ENCODE peak calls at places on chromosomes 5 and 9, in nine cellular contexts. W, Y, L, O, K, D, A, U and M are unnamed samples. For H3K4me1, the result is how much of the 10 kb centered on the place peaks cover.

GRCh38 chr5:13354611-13355010 is 589.9 kb downstream of the DNAH5 start:
- DNase-seq in W (no peak), Y (no peak), L (no peak), O (no peak), K (no peak), D (no peak), A (no peak), U (no peak), M (no peak)

GRCh38 chr5:35312281-35312680 is 82.0 kb upstream of the PRLR start:
- DNase-seq in W (no peak), Y (no peak), L (no peak), O (no peak), K (no peak), D (no peak), A (no peak), U (no peak), M (no peak)

GRCh38 chr5:10981927-10982326 is 220.9 kb upstream of the DAP start:
- DNase-seq in W (no peak), Y (no peak), L (no peak), O (no peak), K (no peak), D (no peak), A (no peak), U (no peak), M (no peak)

GRCh38 chr9:86099695-86100364 is 472 bp upstream of the GOLM1 start:
- DNase-seq in W (peak), Y (peak), L (peak), O (peak), K (peak), D (no peak), A (peak), U (peak), M (peak)

GRCh38 chr9:101465330-101465915 is 29.8 kb upstream of the ALDOB start:
- DNase-seq in W (peak), Y (peak), L (no peak), O (peak), K (peak), D (peak), A (peak), U (peak), M (peak)

GRCh38 chr9:113602126-113603119 is 138.9 kb downstream of the RGS3 start:
- DNase-seq in W (peak), Y (peak), L (peak), O (peak), K (peak), D (peak), A (peak), U (peak), M (peak)

GRCh38 chr5:137858223-137858916 is 9.3 kb upstream of the MYOT start:
- DNase-seq in W (no peak), Y (no peak), L (no peak), O (no peak), K (peak), D (no peak), A (no peak), U (no peak), M (no peak)

GRCh38 chr5:82405166-82405565 is 127.0 kb upstream of the RPS23 start:
- DNase-seq in W (no peak), Y (no peak), L (no peak), O (no peak), K (peak), D (no peak), A (no peak), U (no peak), M (no peak)

GRCh38 chr5:115381911-115382662 is 85.6 kb upstream of the CCDC112 start:
- DNase-seq in W (no peak), Y (no peak), L (no peak), O (no peak), K (no peak), D (no peak), A (no peak), U (no peak), M (no peak)

GRCh38 chr5:57383093-57383861 is 99.3 kb downstream of the ACTBL2 start:
- DNase-seq in W (peak), Y (no peak), L (no peak), O (peak), K (peak), D (peak), A (no peak), U (no peak), M (peak)

GRCh38 chr9:4305586-4305985 is 5.7 kb upstream of the GLIS3 start:
- DNase-seq in W (no peak), Y (no peak), L (no peak), O (no peak), K (no peak), D (no peak), A (no peak), U (no peak), M (no peak)

GRCh38 chr9:137280478-137281344 is 3.2 kb downstream of the TOR4A start:
- DNase-seq in W (peak), Y (no peak), L (peak), O (peak), K (peak), D (no peak), A (peak), U (peak), M (peak)

GRCh38 chr9:133114451-133114885 is 6.6 kb downstream of the RALGDS start:
- DNase-seq in W (no peak), Y (no peak), L (peak), O (no peak), K (peak), D (no peak), A (no peak), U (peak), M (peak)

GRCh38 chr5:42157215-42157614 is 232.1 kb downstream of the FBXO4 start:
- DNase-seq in W (no peak), Y (no peak), L (no peak), O (no peak), K (no peak), D (no peak), A (no peak), U (no peak), M (no peak)

GRCh38 chr9:133149130-133150015 is 14.3 kb downstream of the GBGT1 start:
- DNase-seq in W (peak), Y (peak), L (peak), O (peak), K (peak), D (peak), A (peak), U (peak), M (peak)

GRCh38 chr5:16538001-16538400 is 72.4 kb upstream of the ZNF622 start:
- DNase-seq in W (no peak), Y (no peak), L (no peak), O (no peak), K (no peak), D (no peak), A (peak), U (no peak), M (no peak)

GRCh38 chr5:156628421-156628820 is 221.7 kb upstream of the PPP1R2B start:
- DNase-seq in W (no peak), Y (no peak), L (no peak), O (no peak), K (no peak), D (no peak), A (no peak), U (no peak), M (no peak)

GRCh38 chr9:135328485-135329417 is 150.8 kb upstream of the PPP1R26 start:
- DNase-seq in W (no peak), Y (no peak), L (no peak), O (no peak), K (no peak), D (no peak), A (no peak), U (peak), M (no peak)

GRCh38 chr5:16897284-16897704 is 38.8 kb downstream of the MYO10 start:
- DNase-seq in W (peak), Y (no peak), L (no peak), O (peak), K (no peak), D (no peak), A (peak), U (no peak), M (no peak)

GRCh38 chr5:111063709-111064322 is 7.7 kb upstream of the TSLP start:
- DNase-seq in W (no peak), Y (no peak), L (no peak), O (peak), K (no peak), D (peak), A (peak), U (no peak), M (no peak)

GRCh38 chr5:140292212-140293040 is 10.5 kb downstream of the PFDN1 start:
- DNase-seq in W (no peak), Y (no peak), L (no peak), O (no peak), K (no peak), D (no peak), A (no peak), U (no peak), M (no peak)

GRCh38 chr9:4904322-4905134 is 80.5 kb upstream of the JAK2 start:
- DNase-seq in W (no peak), Y (no peak), L (no peak), O (no peak), K (peak), D (no peak), A (no peak), U (no peak), M (no peak)

GRCh38 chr9:82188817-82189216 is 200.2 kb downstream of the SPATA31D1 start:
- DNase-seq in W (peak), Y (no peak), L (no peak), O (no peak), K (no peak), D (peak), A (no peak), U (no peak), M (no peak)

GRCh38 chr9:121661328-121661727 is 9.9 kb downstream of the DAB2IP start:
- DNase-seq in W (no peak), Y (no peak), L (no peak), O (no peak), K (no peak), D (no peak), A (no peak), U (no peak), M (no peak)

GRCh38 chr5:75405296-75405695 is 68.3 kb downstream of the HMGCR start:
- DNase-seq in W (peak), Y (no peak), L (no peak), O (no peak), K (no peak), D (no peak), A (no peak), U (no peak), M (no peak)

GRCh38 chr9:18739641-18740318 is 265.8 kb downstream of the ADAMTSL1 start:
- DNase-seq in W (peak), Y (no peak), L (no peak), O (no peak), K (no peak), D (no peak), A (no peak), U (no peak), M (no peak)

GRCh38 chr5:113219695-113220094 is 215.1 kb downstream of the TSSK1B start:
- DNase-seq in W (no peak), Y (no peak), L (no peak), O (no peak), K (no peak), D (no peak), A (no peak), U (no peak), M (no peak)

GRCh38 chr5:113218906-113219517 is 215.8 kb downstream of the TSSK1B start:
- DNase-seq in W (no peak), Y (no peak), L (no peak), O (no peak), K (no peak), D (no peak), A (no peak), U (no peak), M (no peak)

GRCh38 chr5:113216545-113216944 is 218.2 kb downstream of the TSSK1B start:
- DNase-seq in W (no peak), Y (no peak), L (no peak), O (no peak), K (no peak), D (no peak), A (no peak), U (no peak), M (no peak)

GRCh38 chr5:113218200-113218599 is 216.6 kb downstream of the TSSK1B start:
- DNase-seq in W (no peak), Y (no peak), L (no peak), O (peak), K (no peak), D (no peak), A (no peak), U (no peak), M (no peak)

DNA sequence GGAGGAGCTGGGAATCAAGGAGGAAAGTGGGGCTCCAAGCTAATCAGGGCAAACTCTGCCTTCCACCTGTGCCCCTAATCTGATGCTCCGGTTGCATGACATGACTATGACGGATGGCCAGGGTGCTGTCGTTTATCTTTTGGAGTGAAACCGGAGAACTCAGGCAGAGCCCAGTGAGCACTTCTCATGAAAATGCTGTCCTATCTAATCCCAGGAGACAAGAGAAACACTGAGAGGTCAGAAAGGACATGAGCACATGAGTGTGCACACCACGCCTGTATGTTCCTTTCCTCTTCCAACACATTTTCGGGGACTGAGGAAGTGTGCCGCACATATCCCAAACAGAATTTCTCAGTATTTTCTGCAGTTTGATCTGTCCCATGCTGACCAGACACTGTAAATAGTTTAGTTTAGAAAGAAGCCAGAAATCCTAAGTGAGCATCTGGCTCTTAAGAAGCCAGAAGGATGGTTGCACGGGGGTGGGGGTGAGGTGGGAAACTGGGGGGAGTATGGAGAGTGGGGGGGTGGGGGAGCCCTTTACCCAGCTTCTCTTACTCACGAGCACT is 217.1 kb downstream of the TSSK1B start:
- DNase-seq in W (no peak), Y (no peak), L (no peak), O (no peak), K (no peak), D (no peak), A (no peak), U (no peak), M (no peak)
- H3K4me1 ChIP-seq in W (under half), Y (under half), L (under half), O (under half), K (under half), D (under half), A (under half), U (under half), M (under half)

DNA sequence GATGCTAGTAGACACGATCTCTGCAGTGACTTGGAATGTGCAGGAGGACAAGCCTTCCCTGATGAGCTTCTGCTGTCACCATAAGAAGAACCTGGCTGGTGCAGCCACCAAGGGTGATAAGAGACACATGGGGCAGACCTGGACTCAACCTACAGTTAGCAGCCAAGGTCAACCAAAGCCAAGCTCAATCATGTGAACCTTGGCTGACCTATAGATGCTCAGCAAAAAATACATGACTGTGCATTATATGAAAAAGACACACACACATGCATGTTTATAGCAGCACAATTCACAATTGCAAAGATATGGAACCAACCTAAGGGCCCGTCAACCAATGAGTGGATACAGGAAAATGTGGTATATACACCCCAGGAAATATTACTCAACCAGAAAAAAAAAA is 86.9 kb downstream of the TARS1 start:
- DNase-seq in W (no peak), Y (no peak), L (no peak), O (no peak), K (no peak), D (no peak), A (no peak), U (no peak), M (no peak)
- H3K27ac ChIP-seq in W (no peak), Y (no peak), L (no peak), O (no peak), K (no peak), D (no peak), A (no peak), U (no peak), M (no peak)

DNA sequence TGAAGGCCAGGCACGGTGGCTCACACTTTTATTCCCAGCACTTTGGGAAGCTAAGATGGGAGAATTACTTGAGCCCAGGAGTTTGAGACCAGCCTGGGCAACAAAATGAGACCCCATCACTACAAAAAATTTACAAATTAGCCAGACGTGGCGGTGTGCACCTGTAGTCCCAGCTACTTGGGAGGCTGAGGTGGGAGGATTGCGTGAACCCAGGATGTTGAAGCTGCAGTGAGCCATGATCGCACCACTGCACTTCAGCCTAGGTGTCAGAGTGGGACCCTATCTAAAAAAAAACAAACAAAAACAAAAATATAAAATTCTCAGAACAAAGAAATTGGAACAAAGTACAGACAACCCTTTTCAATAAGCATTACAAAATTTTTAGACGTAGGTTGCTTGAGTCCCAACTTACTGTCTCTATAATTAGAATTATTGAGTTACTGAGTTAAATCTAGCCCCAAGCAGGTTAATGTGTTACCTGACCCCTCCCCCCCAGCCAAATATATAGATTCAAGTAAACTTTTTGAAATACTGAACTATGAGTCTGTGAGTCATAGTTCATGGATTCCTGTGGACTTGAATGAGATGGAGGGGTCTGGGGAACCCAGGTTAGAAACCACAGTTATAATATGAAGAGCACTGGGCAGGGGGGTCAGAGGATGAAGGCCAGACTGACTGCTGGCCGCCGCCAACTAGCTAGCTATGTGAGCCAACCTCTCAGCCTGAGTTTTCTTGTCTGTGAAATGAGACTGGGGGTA is 173.1 kb downstream of the AOPEP start:
- DNase-seq in W (no peak), Y (no peak), L (no peak), O (no peak), K (peak), D (no peak), A (no peak), U (no peak), M (no peak)
- H3K4me1 ChIP-seq in W (under half), Y (under half), L (under half), O (under half), K (half or more), D (under half), A (under half), U (under half), M (under half)

DNA sequence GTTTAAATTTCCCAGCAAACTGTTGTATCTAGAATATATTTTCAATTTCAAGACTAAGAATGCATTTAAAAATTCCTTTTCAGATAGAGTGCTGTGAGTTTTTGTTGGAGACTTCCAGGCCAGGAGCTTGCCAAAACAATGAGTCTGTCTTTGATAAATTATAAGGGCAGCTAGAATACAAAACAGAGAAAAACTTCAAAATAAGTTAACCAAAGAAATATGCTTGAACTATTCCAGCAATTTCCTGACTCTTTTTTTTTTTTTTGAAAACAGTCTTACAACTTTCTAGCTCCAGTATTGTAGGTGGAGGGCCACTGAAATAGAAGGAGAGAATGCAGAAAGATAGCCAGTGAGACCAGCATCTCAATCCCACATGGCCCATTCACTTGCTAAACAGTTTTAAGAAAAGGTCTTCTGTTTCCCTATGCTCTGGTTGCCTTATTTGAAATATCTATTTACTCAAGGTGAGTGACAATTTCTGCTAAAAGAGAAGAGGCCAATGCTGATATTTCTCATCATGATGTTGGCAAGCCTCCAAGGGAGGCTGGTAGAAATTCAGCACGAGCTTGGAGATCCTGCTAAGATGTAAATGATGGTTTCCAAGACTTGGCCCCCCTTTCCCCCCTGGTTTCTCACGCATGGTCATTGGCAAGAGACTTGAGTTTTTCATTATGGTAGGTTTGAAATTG is 103.2 kb downstream of the USP20 start:
- DNase-seq in W (no peak), Y (no peak), L (no peak), O (no peak), K (peak), D (no peak), A (no peak), U (no peak), M (peak)
- H3K27ac ChIP-seq in W (no peak), Y (no peak), L (peak), O (no peak), K (peak), D (no peak), A (no peak), U (peak), M (peak)

GRCh38 chr9:99056186-99056585 is 48.7 kb upstream of the TGFBR1 start:
- DNase-seq in W (no peak), Y (no peak), L (no peak), O (no peak), K (no peak), D (no peak), A (no peak), U (no peak), M (no peak)

GRCh38 chr9:99056876-99057664 is 47.8 kb upstream of the TGFBR1 start:
- DNase-seq in W (no peak), Y (no peak), L (no peak), O (no peak), K (peak), D (peak), A (no peak), U (no peak), M (no peak)

GRCh38 chr9:99052849-99053715 is 51.8 kb upstream of the TGFBR1 start:
- DNase-seq in W (no peak), Y (no peak), L (no peak), O (no peak), K (no peak), D (no peak), A (no peak), U (no peak), M (no peak)

GRCh38 chr9:99055384-99055783 is 49.5 kb upstream of the TGFBR1 start:
- DNase-seq in W (no peak), Y (no peak), L (no peak), O (no peak), K (peak), D (no peak), A (no peak), U (no peak), M (no peak)

DNA sequence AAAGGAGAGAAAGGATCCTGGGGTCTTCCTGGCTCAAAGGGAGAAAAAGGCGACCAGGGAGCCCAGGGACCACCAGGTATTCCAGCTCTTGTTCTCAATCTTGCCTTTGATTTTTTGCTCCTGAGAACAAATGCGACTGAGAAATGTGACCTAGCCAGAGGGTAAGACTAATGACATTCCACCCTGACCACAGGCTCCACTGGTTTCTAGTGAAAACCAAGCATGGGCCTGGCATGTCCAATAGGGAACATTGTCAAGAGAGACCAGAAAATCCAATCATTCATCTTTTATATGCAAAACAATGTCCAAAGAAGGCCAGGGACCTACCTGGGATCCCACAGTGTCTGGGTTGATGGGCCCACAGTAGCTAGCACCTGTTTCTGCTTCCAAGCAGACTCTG is 50.3 kb upstream of the TGFBR1 start:
- DNase-seq in W (no peak), Y (no peak), L (no peak), O (no peak), K (peak), D (no peak), A (no peak), U (no peak), M (no peak)
- H3K4me1 ChIP-seq in W (under half), Y (under half), L (under half), O (under half), K (half or more), D (under half), A (under half), U (under half), M (under half)